ENCODE peak calls at places on chromosome 14, in ten cellular contexts. K, A, Q, B, S, V, W, H, U and L are unnamed samples.

GRCh38 chr14:67269338-67270060 is 28.3 kb downstream of the PALS1 start:
- DNase-seq in K (peak), A (no peak), Q (no peak), B (peak), S (no peak), V (no peak), W (no peak), H (no peak), U (peak), L (no peak)

GRCh38 chr14:71610797-71611196 is 321.4 kb upstream of the RGS6 start:
- DNase-seq in K (no peak), A (no peak), Q (no peak), B (no peak), S (no peak), V (no peak), W (no peak), H (no peak), U (no peak), L (no peak)

GRCh38 chr14:88804035-88804434 is 11.3 kb upstream of the EML5 start:
- DNase-seq in K (no peak), A (peak), Q (no peak), B (no peak), S (no peak), V (no peak), W (peak), H (no peak), U (no peak), L (no peak)

GRCh38 chr14:72565200-72565599 is 328.7 kb downstream of the DPF3 start:
- DNase-seq in K (no peak), A (no peak), Q (peak), B (no peak), S (no peak), V (no peak), W (no peak), H (no peak), U (no peak), L (no peak)

GRCh38 chr14:44170554-44170953 is 336.5 kb downstream of the FSCB start:
- DNase-seq in K (no peak), A (no peak), Q (no peak), B (no peak), S (no peak), V (no peak), W (no peak), H (no peak), U (no peak), L (no peak)

GRCh38 chr14:68780358-68781160 is 12.3 kb downstream of the ZFP36L1 start:
- DNase-seq in K (peak), A (no peak), Q (peak), B (peak), S (peak), V (peak), W (no peak), H (no peak), U (peak), L (peak)

GRCh38 chr14:44988694-44989093 is 26.7 kb downstream of the TOGARAM1 start:
- DNase-seq in K (peak), A (no peak), Q (no peak), B (no peak), S (no peak), V (no peak), W (no peak), H (no peak), U (no peak), L (peak)

GRCh38 chr14:30252800-30253425 is 306.0 kb upstream of the G2E3 start:
- DNase-seq in K (no peak), A (peak), Q (no peak), B (peak), S (no peak), V (no peak), W (peak), H (no peak), U (no peak), L (no peak)

GRCh38 chr14:42470427-42470719 is 863.7 kb downstream of the LRFN5 start:
- DNase-seq in K (no peak), A (no peak), Q (no peak), B (no peak), S (no peak), V (no peak), W (no peak), H (no peak), U (no peak), L (no peak)

GRCh38 chr14:39376671-39377403 is 55.4 kb downstream of the FBXO33 start:
- DNase-seq in K (no peak), A (no peak), Q (no peak), B (peak), S (no peak), V (no peak), W (no peak), H (no peak), U (no peak), L (no peak)

GRCh38 chr14:92397140-92397815 is 74.3 kb downstream of the SLC24A4 start:
- DNase-seq in K (no peak), A (peak), Q (no peak), B (peak), S (peak), V (no peak), W (peak), H (no peak), U (peak), L (peak)

GRCh38 chr14:24381363-24382102 is 13.5 kb downstream of the NFATC4 start:
- DNase-seq in K (no peak), A (peak), Q (no peak), B (no peak), S (no peak), V (no peak), W (no peak), H (no peak), U (no peak), L (no peak)

GRCh38 chr14:99231850-99232401 is 40.1 kb downstream of the BCL11B start:
- DNase-seq in K (peak), A (no peak), Q (no peak), B (no peak), S (no peak), V (no peak), W (no peak), H (no peak), U (no peak), L (peak)

GRCh38 chr14:63308723-63309317 is 9.9 kb downstream of the GPHB5 start:
- DNase-seq in K (peak), A (peak), Q (no peak), B (peak), S (peak), V (no peak), W (peak), H (no peak), U (no peak), L (no peak)

GRCh38 chr14:89508863-89509262 is 91.8 kb upstream of the FOXN3 start:
- DNase-seq in K (no peak), A (no peak), Q (no peak), B (no peak), S (no peak), V (no peak), W (no peak), H (no peak), U (no peak), L (no peak)

GRCh38 chr14:44979740-44980346 is 17.9 kb downstream of the TOGARAM1 start:
- DNase-seq in K (no peak), A (no peak), Q (no peak), B (no peak), S (no peak), V (no peak), W (no peak), H (peak), U (no peak), L (no peak)

GRCh38 chr14:97580923-97581495 is 783.8 kb downstream of the VRK1 start:
- DNase-seq in K (peak), A (peak), Q (no peak), B (no peak), S (peak), V (no peak), W (peak), H (no peak), U (no peak), L (peak)

GRCh38 chr14:65414961-65415589 is 2.5 kb downstream of the FUT8 start:
- DNase-seq in K (peak), A (peak), Q (no peak), B (peak), S (peak), V (no peak), W (peak), H (no peak), U (peak), L (no peak)
- TF ChIP-seq CTCF in K (peak), A (peak), Q (no peak), B (peak), S (peak), V (peak), W (peak), H (peak), U (peak), L (peak)

DNA sequence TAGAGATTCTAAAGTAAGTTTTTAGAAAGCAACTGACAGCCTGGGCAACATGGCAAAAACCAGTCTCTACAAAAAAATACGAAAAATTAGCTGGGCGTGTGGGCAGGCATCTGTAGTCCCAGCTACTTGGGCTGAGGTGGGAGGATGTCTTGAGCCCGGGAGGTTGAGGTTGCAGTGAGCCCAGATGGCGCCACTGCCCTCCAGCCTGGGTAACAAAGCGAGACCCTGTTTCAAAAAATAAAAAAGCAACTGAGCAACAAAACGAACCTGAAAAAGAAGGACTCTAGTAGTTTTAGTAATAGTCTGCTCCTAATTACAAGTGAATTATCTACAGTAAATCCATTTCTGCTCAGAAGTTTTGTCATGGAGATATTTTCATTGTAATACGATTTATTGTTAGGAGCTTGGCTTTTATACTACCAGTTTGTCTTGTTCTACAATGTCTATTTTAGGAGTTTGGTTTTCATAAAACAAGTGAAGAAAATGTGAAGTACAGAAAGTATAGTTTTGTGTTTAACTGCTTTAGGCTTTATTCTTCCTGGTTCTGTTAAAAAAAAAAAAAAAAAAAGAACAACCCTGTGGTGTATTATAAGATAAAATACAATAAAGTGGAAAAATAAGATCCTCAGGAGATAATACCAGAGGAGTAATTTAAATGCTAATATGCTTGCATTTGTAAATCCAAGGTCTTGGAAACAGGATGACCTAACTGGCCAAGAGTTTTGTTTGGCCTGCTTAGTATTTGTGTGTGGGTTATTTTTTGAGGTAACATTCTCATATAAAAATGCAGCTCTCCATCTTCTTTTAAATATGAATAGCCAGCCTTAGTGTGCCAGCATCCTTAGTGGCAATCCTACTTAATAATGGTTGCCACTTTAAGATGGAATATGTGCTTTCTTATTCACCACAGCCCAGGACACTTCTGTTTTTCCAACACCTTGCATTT is 2.8 kb downstream of the TMX1 start:
- DNase-seq in K (peak), A (no peak), Q (no peak), B (no peak), S (no peak), V (no peak), W (no peak), H (no peak), U (no peak), L (peak)
- TF ChIP-seq CTCF in K (peak), A (no peak), Q (no peak), B (no peak), S (peak), V (no peak), W (no peak), H (no peak), U (no peak), L (no peak)

DNA sequence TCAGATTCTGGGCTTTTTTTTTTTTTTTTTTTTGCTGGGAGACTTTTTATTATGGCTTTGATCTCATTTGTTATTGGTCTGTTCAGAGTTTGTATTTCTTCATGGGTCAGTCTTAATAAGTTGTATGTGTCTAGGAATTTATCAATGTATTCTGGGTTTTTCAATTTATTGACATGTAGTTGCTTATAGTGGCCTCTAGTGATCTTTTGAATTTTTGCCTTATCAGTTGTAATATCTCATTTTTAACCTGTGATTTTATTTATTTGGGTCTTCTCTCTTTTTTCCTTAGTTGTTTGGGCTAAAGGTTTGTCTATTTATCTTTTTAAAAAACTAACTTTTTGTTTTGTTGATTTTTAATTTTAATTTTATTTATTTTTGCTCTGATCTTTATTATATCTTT is 45.5 kb downstream of the NAA30 start:
- DNase-seq in K (no peak), A (no peak), Q (no peak), B (no peak), S (no peak), V (no peak), W (no peak), H (no peak), U (no peak), L (no peak)
- TF ChIP-seq CTCF in K (peak), A (no peak), Q (no peak), B (no peak), S (peak), V (no peak), W (no peak), H (no peak), U (no peak), L (peak)

DNA sequence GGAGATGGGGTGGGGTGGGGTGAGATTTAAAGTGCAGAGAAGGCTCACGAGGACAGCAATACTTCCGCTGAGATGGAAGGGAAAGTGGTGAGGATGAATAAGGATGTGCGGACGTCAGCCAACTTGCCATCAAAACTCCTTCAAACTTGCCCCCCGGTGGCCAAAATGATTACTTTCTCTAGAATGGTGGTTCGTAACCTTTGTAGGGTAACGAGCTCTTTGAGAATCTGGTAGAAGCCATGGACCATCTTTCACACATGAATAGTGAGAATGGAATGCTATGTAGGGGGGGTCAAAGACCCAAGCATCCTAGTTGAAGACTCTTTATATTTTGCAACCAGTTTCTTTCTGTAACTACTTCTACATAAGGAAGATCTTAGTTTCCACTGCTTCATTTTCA is 245.9 kb upstream of the DDHD1 start:
- DNase-seq in K (peak), A (peak), Q (no peak), B (peak), S (peak), V (no peak), W (peak), H (no peak), U (peak), L (no peak)
- TF ChIP-seq CTCF in K (peak), A (peak), Q (peak), B (peak), S (peak), V (no peak), W (peak), H (no peak), U (peak), L (peak)

GRCh38 chr14:94547151-94547680 is 14.0 kb upstream of the SERPINA4 start:
- DNase-seq in K (no peak), A (no peak), Q (no peak), B (no peak), S (no peak), V (no peak), W (no peak), H (no peak), U (no peak), L (no peak)

GRCh38 chr14:94548999-94549985 is 11.9 kb upstream of the SERPINA4 start:
- DNase-seq in K (peak), A (peak), Q (no peak), B (peak), S (peak), V (no peak), W (peak), H (peak), U (peak), L (peak)

GRCh38 chr14:94547726-94548125 is 13.5 kb upstream of the SERPINA4 start:
- DNase-seq in K (no peak), A (no peak), Q (no peak), B (no peak), S (no peak), V (no peak), W (no peak), H (no peak), U (no peak), L (no peak)

GRCh38 chr14:94548131-94548998 is 12.9 kb upstream of the SERPINA4 start:
- DNase-seq in K (no peak), A (no peak), Q (no peak), B (no peak), S (no peak), V (no peak), W (no peak), H (no peak), U (no peak), L (no peak)

DNA sequence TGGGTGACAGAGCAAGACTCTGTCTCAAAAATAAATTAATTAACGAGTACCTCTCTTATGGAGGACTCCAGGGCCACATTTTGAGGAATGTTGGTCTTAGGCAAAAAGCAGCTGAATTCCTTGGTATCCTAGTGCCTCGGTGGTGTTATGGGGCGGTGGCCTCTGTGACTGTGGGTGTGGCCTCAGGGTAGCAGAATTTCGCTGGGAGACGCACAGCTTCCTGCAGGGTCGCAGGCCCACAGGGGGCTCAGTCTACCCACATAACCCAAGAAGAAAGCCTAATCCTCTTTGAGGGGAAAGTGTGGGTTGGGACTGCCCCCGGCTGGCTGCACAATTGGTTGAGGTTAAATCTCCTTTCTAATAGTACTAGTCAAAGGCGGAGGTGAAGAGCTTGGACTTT is 11.2 kb upstream of the SERPINA4 start:
- DNase-seq in K (peak), A (no peak), Q (no peak), B (no peak), S (no peak), V (no peak), W (no peak), H (no peak), U (no peak), L (no peak)
- TF ChIP-seq CTCF in K (no peak), A (no peak), Q (no peak), B (no peak), S (no peak), V (no peak), W (no peak), H (no peak), U (no peak), L (no peak)

GRCh38 chr14:32913725-32914124 is 25.0 kb upstream of the NPAS3 start:
- DNase-seq in K (no peak), A (peak), Q (no peak), B (no peak), S (peak), V (no peak), W (peak), H (no peak), U (no peak), L (no peak)
- TF ChIP-seq CTCF in K (peak), A (no peak), Q (no peak), B (no peak), S (peak), V (no peak), W (no peak), H (no peak), U (no peak), L (peak)

GRCh38 chr14:64841772-64842490 is 37.8 kb downstream of the SPTB start:
- DNase-seq in K (peak), A (no peak), Q (peak), B (no peak), S (no peak), V (no peak), W (no peak), H (no peak), U (no peak), L (no peak)

GRCh38 chr14:64838656-64839055 is 41.1 kb downstream of the SPTB start:
- DNase-seq in K (no peak), A (peak), Q (no peak), B (no peak), S (peak), V (no peak), W (peak), H (no peak), U (no peak), L (no peak)

GRCh38 chr14:64844272-64844671 is 35.4 kb downstream of the SPTB start:
- DNase-seq in K (no peak), A (no peak), Q (no peak), B (no peak), S (no peak), V (no peak), W (no peak), H (no peak), U (no peak), L (no peak)

GRCh38 chr14:64844993-64845536 is 34.6 kb downstream of the SPTB start:
- DNase-seq in K (no peak), A (no peak), Q (no peak), B (no peak), S (no peak), V (no peak), W (no peak), H (no peak), U (no peak), L (no peak)

GRCh38 chr14:64841121-64841611 is 38.5 kb downstream of the SPTB start:
- DNase-seq in K (peak), A (peak), Q (peak), B (peak), S (peak), V (no peak), W (peak), H (no peak), U (peak), L (no peak)
- TF ChIP-seq CTCF in K (peak), A (peak), Q (peak), B (peak), S (peak), V (no peak), W (peak), H (no peak), U (peak), L (no peak)

DNA sequence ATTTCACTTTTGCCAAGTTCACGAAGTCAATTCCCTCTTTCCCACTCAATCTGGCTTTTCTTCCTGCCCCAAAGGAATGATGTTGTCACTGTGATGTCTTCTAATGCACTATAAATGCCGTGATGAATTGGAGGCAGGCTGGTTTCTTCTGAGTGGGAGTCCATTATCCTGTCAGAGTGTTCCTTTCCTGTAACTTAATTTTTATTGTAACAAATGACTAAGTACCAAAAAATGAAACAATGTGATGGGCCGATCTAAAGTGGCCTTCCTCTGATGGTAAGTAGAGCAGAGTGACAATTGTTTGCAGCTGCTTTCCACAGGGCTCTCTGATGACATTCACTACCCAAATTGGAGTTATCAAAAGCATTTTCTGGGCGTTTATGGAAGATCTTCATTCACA is 22.2 kb downstream of the TMEM30B start:
- DNase-seq in K (no peak), A (no peak), Q (no peak), B (peak), S (peak), V (no peak), W (no peak), H (no peak), U (peak), L (no peak)
- TF ChIP-seq CTCF in K (no peak), A (no peak), Q (no peak), B (no peak), S (no peak), V (no peak), W (no peak), H (no peak), U (no peak), L (no peak)

GRCh38 chr14:105248368-105249174 is at the start of gene BTBD6:
- DNase-seq in K (peak), A (peak), Q (peak), B (peak), S (peak), V (peak), W (peak), H (peak), U (peak), L (peak)
- TF ChIP-seq CTCF in K (no peak), A (no peak), Q (no peak), B (peak), S (no peak), V (no peak), W (no peak), H (no peak), U (no peak), L (no peak)

DNA sequence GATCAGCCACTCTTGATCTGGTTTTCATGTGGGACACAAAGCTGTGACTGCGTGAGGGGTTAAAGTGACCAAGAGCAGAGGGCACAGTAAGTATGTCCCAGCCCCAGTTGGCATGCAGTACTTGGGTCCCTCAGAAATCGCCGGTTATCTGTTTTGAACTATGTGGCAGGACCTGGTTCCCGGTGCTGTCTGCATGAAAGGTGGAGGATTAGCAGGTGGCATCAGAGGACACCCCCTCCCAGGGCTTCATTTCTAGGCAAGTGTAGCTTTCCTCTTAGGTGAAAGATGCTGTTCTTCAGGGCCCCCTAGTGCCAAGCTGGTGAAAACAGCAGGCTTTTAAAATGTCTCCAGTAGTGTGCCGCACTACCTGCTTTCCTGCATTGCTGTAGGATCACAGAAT is 57.1 kb downstream of the ATG14 start:
- DNase-seq in K (peak), A (peak), Q (peak), B (peak), S (peak), V (no peak), W (peak), H (peak), U (no peak), L (peak)
- TF ChIP-seq CTCF in K (peak), A (peak), Q (peak), B (peak), S (peak), V (peak), W (peak), H (peak), U (peak), L (peak)